ENCODE peak calls at places on chromosomes 5 and 9, in five cellular contexts. S, U, C, A and I are unnamed samples.

GRCh38 chr9:133528001-133528886 is 3.5 kb upstream of the MYMK start:
- DNase-seq in A (no peak), U (no peak), C (no peak), S (no peak), I (no peak)

GRCh38 chr9:118647331-118647730 is 721.9 kb downstream of the BRINP1 start:
- DNase-seq in C (no peak), S (no peak), U (no peak), A (no peak), I (no peak)

GRCh38 chr9:116935149-116935897 is 248.2 kb downstream of the TRIM32 start:
- DNase-seq in U (no peak), S (no peak), A (no peak), C (no peak), I (no peak)

GRCh38 chr9:38370231-38370630 is 22.3 kb upstream of the ALDH1B1 start:
- DNase-seq in C (no peak), A (no peak), S (no peak), U (no peak), I (no peak)

GRCh38 chr5:161546463-161547301 is at the start of gene GABRB2:
- DNase-seq in C (no peak), A (no peak), U (no peak), S (peak; percentile 77), I (peak; percentile 11)

GRCh38 chr5:50744761-50745160 is 78.3 kb downstream of the PARP8 start:
- DNase-seq in S (no peak), C (no peak), U (no peak), A (no peak), I (peak; percentile 30)

GRCh38 chr5:138664276-138664943 is 88.8 kb upstream of the CTNNA1 start:
- DNase-seq in C (no peak), U (no peak), S (peak; percentile 53), A (no peak), I (no peak)

GRCh38 chr9:73011346-73011745 is 58.5 kb upstream of the ALDH1A1 start:
- DNase-seq in A (no peak), U (no peak), C (no peak), S (no peak), I (no peak)

GRCh38 chr9:132670359-132670815 is at the start of gene GTF3C4:
- DNase-seq in A (peak; percentile 86), S (peak; percentile 83), C (peak; percentile 69), U (peak; percentile 83), I (peak; percentile 90)

GRCh38 chr9:105063665-105064247 is 135.8 kb upstream of the ABCA1 start:
- DNase-seq in S (no peak), U (peak; percentile 5), A (peak; percentile 48), C (no peak), I (no peak)

GRCh38 chr9:121711281-121711680 is 59.8 kb downstream of the DAB2IP start:
- DNase-seq in C (no peak), U (no peak), A (no peak), S (no peak), I (no peak)

GRCh38 chr9:25427898-25428297 is 250.3 kb downstream of the TUSC1 start:
- DNase-seq in A (no peak), U (no peak), C (no peak), S (no peak), I (no peak)

GRCh38 chr9:33843312-33843950 is 26.5 kb downstream of the UBE2R2 start:
- DNase-seq in A (no peak), C (no peak), U (no peak), S (no peak), I (no peak)

GRCh38 chr9:112867275-112867991 is 23.2 kb downstream of the SLC46A2 start:
- DNase-seq in C (peak; percentile 41), U (peak; percentile 10), A (no peak), S (no peak), I (no peak)

GRCh38 chr9:134809296-134809695 is 71.3 kb upstream of the FCN2 start:
- DNase-seq in U (no peak), S (no peak), C (no peak), A (no peak), I (no peak)

GRCh38 chr5:125913200-125913599 is 510.0 kb upstream of the GRAMD2B start:
- DNase-seq in C (no peak), S (no peak), A (no peak), U (no peak), I (no peak)

GRCh38 chr5:150321784-150322183 is 19.1 kb upstream of the ARSI start:
- DNase-seq in U (no peak), A (no peak), C (no peak), S (no peak), I (no peak)

GRCh38 chr5:30105186-30105585 is 1088.3 kb upstream of the CDH6 start:
- DNase-seq in S (no peak), U (no peak), C (no peak), A (no peak), I (no peak)

GRCh38 chr9:110133608-110134214 is 74.2 kb downstream of the C9orf152 start:
- DNase-seq in U (no peak), S (no peak), A (no peak), C (peak; percentile 59), I (no peak)

GRCh38 chr5:154510156-154510555 is 32.1 kb upstream of the HAND1 start:
- DNase-seq in A (no peak), S (no peak), C (no peak), U (no peak), I (no peak)

GRCh38 chr9:33817327-33818166 is 587 bp downstream of the UBE2R2 start:
- DNase-seq in S (peak; percentile 54), C (peak; percentile 83), U (peak; percentile 77), A (peak; percentile 53), I (peak; percentile 60)

GRCh38 chr5:54785729-54786548 is 199.5 kb downstream of the ESM1 start:
- DNase-seq in C (no peak), U (no peak), S (peak; percentile 62), A (no peak), I (no peak)

GRCh38 chr9:95507456-95508241 is 9.1 kb downstream of the PTCH1 start:
- DNase-seq in A (peak; percentile 61), C (peak; percentile 18), U (no peak), S (peak; percentile 82), I (peak; percentile 64)

GRCh38 chr5:95617057-95617456 is 2.8 kb upstream of the GPR150 start:
- DNase-seq in U (no peak), S (no peak), A (no peak), C (no peak), I (no peak)

GRCh38 chr5:41048986-41049385 is 22.2 kb downstream of the MROH2B start:
- DNase-seq in A (no peak), C (no peak), S (no peak), U (no peak), I (no peak)

GRCh38 chr9:70678153-70678552 is 263.7 kb upstream of the KLF9 start:
- DNase-seq in A (peak; percentile 66), C (no peak), S (no peak), U (no peak), I (no peak)

GRCh38 chr9:130321539-130321938 is 56.0 kb downstream of the HMCN2 start:
- DNase-seq in U (no peak), A (no peak), C (no peak), S (no peak), I (no peak)

GRCh38 chr9:130320697-130321080 is 55.1 kb downstream of the HMCN2 start:
- DNase-seq in C (peak; percentile 51), U (no peak), S (no peak), A (no peak), I (no peak)

GRCh38 chr9:130319300-130319699 is 53.7 kb downstream of the HMCN2 start:
- DNase-seq in U (no peak), C (no peak), A (no peak), S (no peak), I (no peak)

GRCh38 chr9:130321082-130321481 is 55.5 kb downstream of the HMCN2 start:
- DNase-seq in A (no peak), U (no peak), S (no peak), C (no peak), I (no peak)

GRCh38 chr9:130319944-130320696 is 54.6 kb downstream of the HMCN2 start:
- DNase-seq in S (no peak), A (no peak), C (no peak), U (no peak), I (no peak)
- H3K27ac ChIP-seq in S (no peak overlapping the region), A (no peak overlapping the region), C (no peak overlapping the region), U (no peak overlapping the region), I (no peak overlapping the region)

DNA sequence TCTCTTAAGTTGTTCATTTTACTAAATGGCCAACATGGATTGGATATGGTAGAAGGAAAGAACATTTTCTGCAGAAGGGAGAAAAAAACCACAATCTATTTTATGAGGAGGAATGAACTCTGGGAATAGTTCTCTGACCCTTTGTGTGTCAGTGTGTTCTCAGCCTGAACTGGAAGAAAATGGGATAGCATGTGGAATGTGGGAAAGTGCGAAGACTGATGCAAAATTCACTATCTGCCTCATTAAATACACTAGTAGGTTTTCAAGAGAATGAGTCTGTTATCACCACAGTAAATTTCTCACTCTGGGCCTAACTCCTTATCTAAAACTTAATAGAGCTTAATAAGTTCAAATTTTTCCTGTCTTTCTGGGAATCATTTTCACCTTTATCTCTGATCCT is 22.7 kb downstream of the ITGA1 start:
- DNase-seq in U (no peak), S (no peak), C (no peak), A (no peak), I (no peak)
- H3K27ac ChIP-seq in U (no peak overlapping the region), S (no peak overlapping the region), C (peak overlapping the region; percentile 33), A (no peak overlapping the region), I (no peak overlapping the region)

DNA sequence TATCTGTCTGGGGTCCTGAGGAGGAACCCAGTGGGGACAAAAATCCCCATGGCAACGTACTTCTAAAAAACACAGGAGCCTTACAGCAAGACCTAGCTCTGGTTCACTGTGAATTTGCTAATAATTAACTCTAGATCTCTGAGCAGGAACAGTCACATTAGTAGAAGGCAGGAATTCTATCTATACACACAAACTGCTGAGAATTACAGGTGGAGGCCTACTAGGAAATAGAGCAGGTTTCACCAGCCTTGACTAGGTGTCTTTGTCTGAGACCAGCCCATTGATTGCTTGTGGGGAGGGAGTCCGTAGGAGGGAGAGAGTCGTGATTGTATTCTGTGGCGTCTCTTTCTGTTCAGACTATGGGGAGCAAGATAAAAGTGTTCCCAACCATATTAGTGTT is 44.8 kb downstream of the PRLR start:
- DNase-seq in S (no peak), C (no peak), A (no peak), U (no peak), I (no peak)
- H3K27ac ChIP-seq in S (no peak overlapping the region), C (no peak overlapping the region), A (no peak overlapping the region), U (no peak overlapping the region), I (no peak overlapping the region)

GRCh38 chr9:87122947-87123685 is 175.8 kb upstream of the GAS1 start:
- DNase-seq in C (no peak), U (no peak), A (no peak), S (no peak), I (no peak)

GRCh38 chr9:87127543-87127942 is 180.2 kb upstream of the GAS1 start:
- DNase-seq in C (no peak), A (no peak), S (no peak), U (no peak), I (no peak)

GRCh38 chr9:87128008-87128623 is 180.8 kb upstream of the GAS1 start:
- DNase-seq in S (no peak), C (no peak), U (no peak), A (no peak), I (no peak)

GRCh38 chr9:87123830-87124229 is 176.5 kb upstream of the GAS1 start:
- DNase-seq in A (no peak), S (no peak), U (no peak), C (no peak), I (no peak)

DNA sequence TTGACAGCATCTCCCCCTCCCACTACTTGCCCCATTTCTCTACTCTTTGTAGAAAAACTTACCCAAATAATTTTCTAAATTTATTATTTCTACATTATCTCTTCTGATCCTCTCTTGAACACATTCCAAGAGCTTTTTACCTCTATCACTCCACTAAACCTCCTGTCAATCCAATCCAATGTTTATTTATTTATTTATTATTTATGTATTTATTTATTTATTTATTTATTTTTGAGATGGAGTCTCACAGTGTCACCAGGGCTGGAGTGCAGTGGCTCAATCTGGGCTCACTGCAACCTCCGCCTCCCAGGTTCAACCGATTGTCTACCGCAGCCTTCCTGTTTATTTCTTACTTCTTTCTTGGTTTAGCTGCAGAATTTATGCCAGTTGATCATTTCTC is 178.5 kb upstream of the GAS1 start:
- DNase-seq in U (no peak), S (no peak), A (no peak), C (no peak), I (no peak)
- H3K27ac ChIP-seq in U (no peak overlapping the region), S (no peak overlapping the region), A (no peak overlapping the region), C (no peak overlapping the region), I (no peak overlapping the region)